ENCODE peak calls at places on chromosome 9, in eight cellular contexts. X is astrocyte, S is IMR-90, R is psoas muscle, I is tibial artery, T is neural progenitor cell, G is left lung, J is MM.1S. P is an unnamed sample.

GRCh38 chr9:6787793-6788174 is 30.0 kb downstream of the KDM4C start:
- DNase-seq in X (no peak), S (no peak), R (no peak), I (no peak), T (no peak), G (no peak), J (no peak), P (no peak)

GRCh38 chr9:136620441-136621018 is 42.2 kb upstream of the EGFL7 start:
- DNase-seq in X (no peak), S (no peak), R (no peak), I (no peak), T (no peak), G (peak), J (no peak), P (no peak)

GRCh38 chr9:108761530-108762347 is 94.0 kb downstream of the ACTL7B start:
- DNase-seq in X (peak), S (peak), R (peak), I (no peak), T (peak), G (no peak), J (peak), P (peak)

GRCh38 chr9:26394025-26394424 is 498.6 kb downstream of the CAAP1 start:
- DNase-seq in X (no peak), S (no peak), R (no peak), I (no peak), T (no peak), G (peak), J (no peak), P (no peak)

GRCh38 chr9:99050292-99050911 is 54.5 kb upstream of the TGFBR1 start:
- DNase-seq in X (peak), S (peak), R (no peak), I (no peak), T (no peak), G (no peak), J (no peak), P (peak)

GRCh38 chr9:100084734-100085133 is 14.1 kb downstream of the ERP44 start:
- DNase-seq in X (no peak), S (no peak), R (no peak), I (no peak), T (no peak), G (no peak), J (peak), P (no peak)

GRCh38 chr9:2838984-2839367 is 4.9 kb downstream of the PUM3 start:
- DNase-seq in X (no peak), S (no peak), R (no peak), I (no peak), T (no peak), G (no peak), J (no peak), P (no peak)

GRCh38 chr9:122265265-122265900 is 701 bp downstream of the MRRF start:
- DNase-seq in X (no peak), S (peak), R (no peak), I (no peak), T (no peak), G (no peak), J (peak), P (no peak)

GRCh38 chr9:15240927-15241326 is 66.1 kb downstream of the TTC39B start:
- DNase-seq in X (no peak), S (no peak), R (no peak), I (no peak), T (no peak), G (no peak), J (no peak), P (no peak)

GRCh38 chr9:36980148-36980974 is 53.7 kb downstream of the PAX5 start:
- DNase-seq in X (no peak), S (no peak), R (no peak), I (no peak), T (peak), G (no peak), J (no peak), P (no peak)

GRCh38 chr9:19371942-19372341 is 8.1 kb downstream of the RPS6 start:
- DNase-seq in X (no peak), S (no peak), R (no peak), I (no peak), T (no peak), G (no peak), J (no peak), P (no peak)

GRCh38 chr9:129101279-129101678 is 9.3 kb downstream of the CRAT start:
- DNase-seq in X (no peak), S (no peak), R (no peak), I (no peak), T (no peak), G (no peak), J (no peak), P (no peak)
- TF ChIP-seq CTCF in X (no peak), S (no peak), R (no peak), I (no peak), T (no peak), G (no peak), J (no peak), P (no peak)

GRCh38 chr9:134345737-134346136 is 19.5 kb downstream of the RXRA start:
- DNase-seq in X (no peak), S (no peak), R (no peak), I (no peak), T (no peak), G (no peak), J (no peak), P (no peak)
- H3K27ac ChIP-seq in X (no peak), S (no peak), R (peak), I (no peak), T (no peak), G (no peak), J (no peak), P (no peak)

GRCh38 chr9:125749287-125749935 is 2.2 kb downstream of the PBX3 start:
- DNase-seq in X (no peak), S (no peak), R (no peak), I (no peak), T (no peak), G (no peak), J (no peak), P (no peak)
- H3K4me3 ChIP-seq in X (peak), S (peak), R (peak), I (peak), T (peak), G (peak), J (no peak), P (peak)

GRCh38 chr9:127698985-127699670 is 7.7 kb upstream of the CFAP157 start:
- DNase-seq in X (peak), S (peak), R (peak), I (peak), T (peak), G (peak), J (no peak), P (peak)
- TF ChIP-seq CTCF in X (no peak), S (no peak), R (peak), I (peak), T (peak), G (peak), J (no peak), P (peak)